ENCODE peak calls at places on chromosomes 2 and 18, in nine cellular contexts. R is H4, J is endothelial cell, B is T-helper 2 cell, C is suprapubic skin, E is nephron progenitor cell, U is Karpas-422, N is HEK293T, P is BJ. W is an unnamed sample.

GRCh38 chr18:76889086-76889699 is 66.8 kb downstream of the ZNF236 start:
- DNase-seq in R (no peak), N (no peak), U (no peak), C (no peak), E (no peak), P (no peak), J (no peak), B (no peak), W (no peak)

GRCh38 chr2:150063950-150064549 is 423.4 kb downstream of the RND3 start:
- DNase-seq in R (no peak), C (no peak), E (no peak), N (no peak), U (no peak), J (no peak), P (no peak), B (no peak), W (no peak)

GRCh38 chr2:30095402-30095801 is 51.4 kb upstream of the YPEL5 start:
- DNase-seq in R (no peak), U (no peak), N (no peak), C (no peak), P (no peak), E (no peak), B (no peak), J (no peak), W (no peak)

GRCh38 chr2:182165196-182165595 is 179.5 kb downstream of the PPP1R1C start:
- DNase-seq in U (no peak), J (no peak), N (no peak), C (no peak), R (no peak), B (no peak), E (no peak), P (no peak), W (no peak)

GRCh38 chr2:43484323-43484930 is 111.4 kb downstream of the THADA start:
- DNase-seq in J (no peak), U (peak; percentile 90), B (peak; percentile 27), N (peak; percentile 14), P (peak; percentile 45), C (no peak), E (peak; percentile 10), R (peak; percentile 72), W (no peak)

GRCh38 chr18:80238651-80239260 is 8.6 kb downstream of the PARD6G start:
- DNase-seq in N (no peak), B (no peak), R (no peak), J (no peak), C (no peak), U (no peak), E (no peak), P (no peak), W (no peak)

GRCh38 chr2:66334237-66335054 is 100.5 kb upstream of the MEIS1 start:
- DNase-seq in R (peak; percentile 54), B (no peak), E (no peak), C (no peak), P (no peak), J (no peak), N (no peak), U (no peak), W (no peak)

GRCh38 chr2:160305081-160305750 is 105.1 kb upstream of the ITGB6 start:
- DNase-seq in E (no peak), U (no peak), B (no peak), N (no peak), J (no peak), P (no peak), R (no peak), C (no peak), W (no peak)

GRCh38 chr2:218267259-218267658 is 2.7 kb downstream of the AAMP start:
- DNase-seq in N (no peak), J (no peak), P (no peak), B (no peak), C (no peak), R (no peak), E (no peak), U (no peak), W (no peak)